ENCODE peak calls at places on chromosomes 11 and 22, in five cellular contexts. One of them, this sample, is unnamed.

GRCh38 chr11:119103793-119104192 is 2.1 kb upstream of the DPAGT1 start:
- DNase-seq in tibial nerve: no peak
- DNase-seq in body of pancreas: no peak
- DNase-seq in endothelial cell of umbilical vein: no peak
- DNase-seq in prostate gland: no peak
- DNase-seq in this sample: no peak

GRCh38 chr11:11243790-11244469 is 109.1 kb downstream of the CSNK2A3 start:
- DNase-seq in body of pancreas: peak
- DNase-seq in tibial nerve: no peak
- DNase-seq in prostate gland: no peak
- DNase-seq in endothelial cell of umbilical vein: peak
- DNase-seq in this sample: peak

GRCh38 chr11:75280770-75281468 is 40.3 kb downstream of the TPBGL start:
- DNase-seq in body of pancreas: no peak
- DNase-seq in prostate gland: no peak
- DNase-seq in tibial nerve: no peak
- DNase-seq in endothelial cell of umbilical vein: peak
- DNase-seq in this sample: no peak

GRCh38 chr11:75523811-75524401 is 1.8 kb downstream of the GDPD5 start:
- DNase-seq in prostate gland: no peak
- DNase-seq in tibial nerve: no peak
- DNase-seq in body of pancreas: peak
- DNase-seq in endothelial cell of umbilical vein: no peak
- DNase-seq in this sample: no peak

GRCh38 chr11:69539416-69540117 is 58.1 kb downstream of the LINC01488 start:
- DNase-seq in body of pancreas: peak
- DNase-seq in endothelial cell of umbilical vein: no peak
- DNase-seq in tibial nerve: no peak
- DNase-seq in prostate gland: no peak
- DNase-seq in this sample: no peak

GRCh38 chr22:46083383-46084350 is 66.7 kb upstream of the PPARA start:
- DNase-seq in tibial nerve: peak
- DNase-seq in endothelial cell of umbilical vein: no peak
- DNase-seq in body of pancreas: no peak
- DNase-seq in prostate gland: no peak
- DNase-seq in this sample: no peak

GRCh38 chr11:113528982-113529381 is 53.8 kb upstream of the DRD2 start:
- DNase-seq in body of pancreas: no peak
- DNase-seq in prostate gland: no peak
- DNase-seq in endothelial cell of umbilical vein: no peak
- DNase-seq in tibial nerve: no peak
- DNase-seq in this sample: no peak

GRCh38 chr11:94243571-94244229 is 60.7 kb upstream of the IZUMO1R start:
- DNase-seq in body of pancreas: no peak
- DNase-seq in prostate gland: no peak
- DNase-seq in tibial nerve: no peak
- DNase-seq in endothelial cell of umbilical vein: no peak
- DNase-seq in this sample: no peak

GRCh38 chr11:73389134-73389525 is 12.9 kb downstream of the RELT start:
- DNase-seq in body of pancreas: no peak
- DNase-seq in tibial nerve: no peak
- DNase-seq in endothelial cell of umbilical vein: no peak
- DNase-seq in prostate gland: no peak
- DNase-seq in this sample: peak

GRCh38 chr11:13210424-13210823 is 67.2 kb upstream of the BMAL1 start:
- DNase-seq in prostate gland: peak
- DNase-seq in body of pancreas: peak
- DNase-seq in tibial nerve: peak
- DNase-seq in endothelial cell of umbilical vein: peak
- DNase-seq in this sample: peak

GRCh38 chr11:117095301-117096139 is 2.7 kb downstream of the SIK3 start:
- DNase-seq in tibial nerve: no peak
- DNase-seq in prostate gland: no peak
- DNase-seq in body of pancreas: no peak
- DNase-seq in endothelial cell of umbilical vein: no peak
- DNase-seq in this sample: no peak

GRCh38 chr22:27318516-27318915 is 483.0 kb downstream of the MN1 start:
- DNase-seq in body of pancreas: no peak
- DNase-seq in tibial nerve: no peak
- DNase-seq in prostate gland: no peak
- DNase-seq in endothelial cell of umbilical vein: peak
- DNase-seq in this sample: peak

GRCh38 chr11:17894929-17895658 is 117.8 kb downstream of the SERGEF start:
- DNase-seq in endothelial cell of umbilical vein: no peak
- DNase-seq in body of pancreas: no peak
- DNase-seq in prostate gland: no peak
- DNase-seq in tibial nerve: no peak
- DNase-seq in this sample: no peak

GRCh38 chr11:19777032-19777341 is 64.3 kb downstream of the NAV2 start:
- DNase-seq in body of pancreas: peak
- DNase-seq in endothelial cell of umbilical vein: no peak
- DNase-seq in tibial nerve: no peak
- DNase-seq in prostate gland: peak
- DNase-seq in this sample: no peak

GRCh38 chr22:26168934-26169311 is 339 bp upstream of the SEZ6L start:
- DNase-seq in body of pancreas: no peak
- DNase-seq in tibial nerve: no peak
- DNase-seq in prostate gland: no peak
- DNase-seq in endothelial cell of umbilical vein: no peak
- DNase-seq in this sample: no peak

GRCh38 chr11:12376259-12376971 is 956 bp upstream of the PARVA start:
- DNase-seq in body of pancreas: peak
- DNase-seq in prostate gland: no peak
- DNase-seq in tibial nerve: no peak
- DNase-seq in endothelial cell of umbilical vein: no peak
- DNase-seq in this sample: peak

GRCh38 chr22:43467171-43467570 is 55.4 kb downstream of the MPPED1 start:
- DNase-seq in tibial nerve: no peak
- DNase-seq in prostate gland: no peak
- DNase-seq in endothelial cell of umbilical vein: no peak
- DNase-seq in body of pancreas: no peak
- DNase-seq in this sample: no peak

GRCh38 chr11:109184376-109184775 is 237.6 kb upstream of the C11orf87 start:
- DNase-seq in body of pancreas: no peak
- DNase-seq in endothelial cell of umbilical vein: no peak
- DNase-seq in tibial nerve: no peak
- DNase-seq in prostate gland: no peak
- DNase-seq in this sample: no peak

GRCh38 chr22:16917144-16918003 is 90.6 kb downstream of the GAB4 start:
- DNase-seq in body of pancreas: peak
- DNase-seq in prostate gland: peak
- DNase-seq in tibial nerve: peak
- DNase-seq in endothelial cell of umbilical vein: peak
- DNase-seq in this sample: peak

GRCh38 chr11:75476716-75477613 is 44.0 kb upstream of the KLHL35 start:
- DNase-seq in endothelial cell of umbilical vein: no peak
- DNase-seq in body of pancreas: peak
- DNase-seq in prostate gland: peak
- DNase-seq in tibial nerve: no peak
- DNase-seq in this sample: no peak

GRCh38 chr22:48478124-48478523 is 1349.5 kb downstream of the BRD1 start:
- DNase-seq in body of pancreas: no peak
- DNase-seq in prostate gland: no peak
- DNase-seq in tibial nerve: no peak
- DNase-seq in endothelial cell of umbilical vein: no peak
- DNase-seq in this sample: no peak

GRCh38 chr22:28329582-28330073 is 350.0 kb downstream of the TTC28 start:
- DNase-seq in endothelial cell of umbilical vein: peak
- DNase-seq in body of pancreas: no peak
- DNase-seq in tibial nerve: no peak
- DNase-seq in prostate gland: no peak
- DNase-seq in this sample: no peak

GRCh38 chr22:50017701-50018224 is 5.2 kb upstream of the IL17REL start:
- DNase-seq in tibial nerve: no peak
- DNase-seq in prostate gland: no peak
- DNase-seq in body of pancreas: no peak
- DNase-seq in endothelial cell of umbilical vein: no peak
- DNase-seq in this sample: no peak

GRCh38 chr11:61328351-61328750 is 4.6 kb downstream of the DDB1 start:
- DNase-seq in endothelial cell of umbilical vein: no peak
- DNase-seq in body of pancreas: no peak
- DNase-seq in tibial nerve: no peak
- DNase-seq in prostate gland: no peak
- DNase-seq in this sample: no peak

GRCh38 chr11:68214173-68215086 is 1.3 kb upstream of the KMT5B start:
- DNase-seq in body of pancreas: peak
- DNase-seq in endothelial cell of umbilical vein: peak
- DNase-seq in prostate gland: no peak
- DNase-seq in tibial nerve: no peak
- DNase-seq in this sample: peak

GRCh38 chr11:47800759-47801158 is 33.6 kb upstream of the FNBP4 start:
- DNase-seq in prostate gland: no peak
- DNase-seq in endothelial cell of umbilical vein: no peak
- DNase-seq in body of pancreas: no peak
- DNase-seq in tibial nerve: no peak
- DNase-seq in this sample: no peak

GRCh38 chr22:32606181-32606580 is 131.6 kb downstream of the FBXO7 start:
- DNase-seq in endothelial cell of umbilical vein: no peak
- DNase-seq in tibial nerve: no peak
- DNase-seq in body of pancreas: no peak
- DNase-seq in prostate gland: no peak
- DNase-seq in this sample: no peak

GRCh38 chr11:57544566-57544965 is 7.2 kb downstream of the SMTNL1 start:
- DNase-seq in tibial nerve: no peak
- DNase-seq in body of pancreas: no peak
- DNase-seq in endothelial cell of umbilical vein: no peak
- DNase-seq in prostate gland: no peak
- DNase-seq in this sample: no peak

GRCh38 chr22:23274891-23275694 is 94.8 kb downstream of the BCR start:
- DNase-seq in prostate gland: no peak
- DNase-seq in endothelial cell of umbilical vein: no peak
- DNase-seq in body of pancreas: no peak
- DNase-seq in tibial nerve: no peak
- DNase-seq in this sample: no peak

GRCh38 chr11:108970221-108970991 is 305.5 kb downstream of the DDX10 start:
- DNase-seq in prostate gland: no peak
- DNase-seq in tibial nerve: no peak
- DNase-seq in body of pancreas: no peak
- DNase-seq in endothelial cell of umbilical vein: no peak
- DNase-seq in this sample: no peak

DNA sequence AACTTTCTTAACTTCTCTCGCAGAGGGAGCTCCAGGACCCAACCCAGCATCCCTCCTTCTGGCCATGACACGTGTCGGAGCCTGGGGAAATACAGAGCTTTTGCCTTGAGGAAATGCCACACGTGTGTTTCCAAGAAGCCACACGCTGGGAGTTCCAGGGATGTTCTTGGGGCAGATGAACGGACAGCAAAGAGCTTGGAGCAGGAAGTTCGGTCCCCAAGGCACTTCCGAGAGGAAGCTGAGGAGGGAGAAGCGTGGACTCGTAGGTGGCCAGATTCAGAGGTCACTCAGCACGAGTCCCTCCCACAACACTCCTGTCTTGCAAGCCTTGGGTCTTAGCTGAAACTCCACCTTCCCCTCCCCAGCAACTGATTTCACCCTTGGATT is 34.8 kb upstream of the ETS1 start:
- DNase-seq in tibial nerve: no peak
- DNase-seq in body of pancreas: no peak
- DNase-seq in endothelial cell of umbilical vein: no peak
- DNase-seq in prostate gland: no peak
- DNase-seq in this sample: no peak
- H3K4me3 ChIP-seq in tibial nerve: no peak
- H3K4me3 ChIP-seq in body of pancreas: no peak
- H3K4me3 ChIP-seq in endothelial cell of umbilical vein: no peak
- H3K4me3 ChIP-seq in prostate gland: no peak
- H3K4me3 ChIP-seq in this sample: no peak

GRCh38 chr11:40129276-40129675 is 1330.2 kb downstream of the LRRC4C start:
- DNase-seq in endothelial cell of umbilical vein: no peak
- DNase-seq in prostate gland: no peak
- DNase-seq in body of pancreas: no peak
- DNase-seq in tibial nerve: no peak
- DNase-seq in this sample: no peak

GRCh38 chr11:40130427-40130826 is 1329.0 kb downstream of the LRRC4C start:
- DNase-seq in body of pancreas: no peak
- DNase-seq in endothelial cell of umbilical vein: no peak
- DNase-seq in tibial nerve: no peak
- DNase-seq in prostate gland: no peak
- DNase-seq in this sample: no peak

DNA sequence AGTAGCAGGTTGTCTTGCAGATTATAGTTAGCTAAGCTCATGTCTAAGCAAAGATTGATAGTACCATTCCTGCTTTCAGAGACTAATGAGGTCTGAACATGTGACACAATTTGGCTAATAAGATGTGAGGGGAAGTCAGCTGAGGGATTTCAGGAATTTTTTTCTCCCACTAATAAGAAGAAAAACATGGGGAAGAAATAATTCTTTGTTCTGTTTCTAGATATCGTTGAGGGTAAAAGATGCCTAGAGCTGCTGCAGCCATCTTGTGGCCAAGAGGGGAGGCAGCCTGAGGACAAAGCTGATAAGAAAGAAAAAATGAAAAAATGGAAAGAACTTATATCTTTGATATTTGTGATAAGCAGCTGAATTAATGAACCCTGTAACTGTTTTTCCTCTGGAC is 1334.4 kb downstream of the LRRC4C start:
- DNase-seq in endothelial cell of umbilical vein: no peak
- DNase-seq in tibial nerve: no peak
- DNase-seq in body of pancreas: no peak
- DNase-seq in prostate gland: no peak
- DNase-seq in this sample: no peak
- TF ChIP-seq CTCF in endothelial cell of umbilical vein: no peak
- TF ChIP-seq CTCF in tibial nerve: no peak
- TF ChIP-seq CTCF in body of pancreas: no peak
- TF ChIP-seq CTCF in prostate gland: no peak
- TF ChIP-seq CTCF in this sample: no peak

DNA sequence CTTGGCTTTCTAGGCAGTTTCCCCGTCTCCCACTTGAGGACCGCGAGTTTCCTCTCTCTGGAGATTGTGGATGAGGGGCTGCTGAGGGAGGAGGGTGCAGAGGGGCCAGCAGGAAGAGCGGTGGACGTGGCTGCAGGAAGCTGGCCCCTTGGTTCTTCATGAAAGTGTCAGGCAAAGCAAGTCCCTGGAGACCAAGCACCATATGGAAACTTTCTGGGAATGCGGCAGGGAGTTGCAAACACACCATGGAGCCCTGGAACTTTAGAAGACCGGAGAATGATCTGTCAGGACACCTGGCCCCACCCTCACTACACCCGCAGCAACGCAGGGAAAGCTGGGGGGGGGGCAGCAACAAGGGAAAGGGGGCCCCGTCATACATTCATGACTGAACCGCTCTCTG is 93.6 kb downstream of the NTM start:
- DNase-seq in body of pancreas: no peak
- DNase-seq in tibial nerve: no peak
- DNase-seq in endothelial cell of umbilical vein: no peak
- DNase-seq in prostate gland: no peak
- DNase-seq in this sample: no peak
- H3K27ac ChIP-seq in body of pancreas: no peak
- H3K27ac ChIP-seq in tibial nerve: no peak
- H3K27ac ChIP-seq in endothelial cell of umbilical vein: no peak
- H3K27ac ChIP-seq in prostate gland: no peak
- H3K27ac ChIP-seq in this sample: no peak

DNA sequence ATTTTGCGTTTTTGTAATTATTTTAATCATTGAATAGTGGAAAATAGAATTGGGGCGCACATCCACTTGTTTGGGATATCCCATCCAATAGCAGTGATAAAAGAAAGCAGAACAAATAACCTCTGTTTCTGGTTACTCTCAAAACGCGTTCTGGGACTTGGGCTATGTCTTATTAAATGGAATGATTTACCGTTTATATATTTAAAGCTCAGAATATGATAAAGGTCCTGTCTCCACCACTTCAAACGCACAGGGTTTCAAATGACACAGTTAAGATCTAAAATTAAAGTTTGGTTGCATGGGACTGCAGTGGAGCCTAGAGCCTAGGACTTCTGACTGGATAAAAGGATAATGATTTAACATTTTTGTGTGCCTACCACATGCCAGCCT is 2.3 kb upstream of the HSPA8 start:
- DNase-seq in body of pancreas: no peak
- DNase-seq in endothelial cell of umbilical vein: no peak
- DNase-seq in tibial nerve: no peak
- DNase-seq in prostate gland: no peak
- DNase-seq in this sample: no peak
- H3K4me3 ChIP-seq in body of pancreas: no peak
- H3K4me3 ChIP-seq in endothelial cell of umbilical vein: no peak
- H3K4me3 ChIP-seq in tibial nerve: peak
- H3K4me3 ChIP-seq in prostate gland: no peak
- H3K4me3 ChIP-seq in this sample: no peak